ENCODE peak calls at places on chromosomes 3 and 15, in ten cellular contexts. T is stomach, A is ovary, W is sigmoid colon, F is transverse colon, U is GM12878, I is K562, K is A549, D is suprapubic skin, C is esophagus muscularis mucosa. J is an unnamed sample. For H3K4me1, the result is how much of the 10 kb centered on the place peaks cover.

GRCh38 chr3:159586587-159587202 is 401.9 kb upstream of the IL12A start:
- DNase-seq in T (no peak), A (no peak), W (no peak), F (no peak), U (no peak), I (no peak), K (peak), D (no peak), C (no peak), J (no peak)

GRCh38 chr3:195093731-195094130 is 177.2 kb downstream of the XXYLT1 start:
- DNase-seq in T (no peak), A (no peak), W (no peak), F (no peak), U (no peak), I (no peak), K (no peak), D (no peak), C (no peak), J (no peak)

GRCh38 chr3:198107840-198108734 is 148.1 kb downstream of the LMLN start:
- DNase-seq in T (no peak), A (no peak), W (no peak), F (no peak), U (no peak), I (peak), K (no peak), D (no peak), C (no peak), J (no peak)

GRCh38 chr3:117454928-117455327 is 745.3 kb downstream of the TUSC7 start:
- DNase-seq in T (no peak), A (no peak), W (no peak), F (no peak), U (no peak), I (no peak), K (no peak), D (no peak), C (no peak), J (no peak)

GRCh38 chr15:51229907-51230328 is 108.5 kb downstream of the CYP19A1 start:
- DNase-seq in T (no peak), A (no peak), W (no peak), F (no peak), U (no peak), I (peak), K (peak), D (no peak), C (peak), J (no peak)

GRCh38 chr3:40020689-40021088 is 211.3 kb downstream of the MYRIP start:
- DNase-seq in T (no peak), A (no peak), W (no peak), F (no peak), U (no peak), I (no peak), K (no peak), D (no peak), C (no peak), J (no peak)

GRCh38 chr3:99498544-99499234 is 139.7 kb upstream of the COL8A1 start:
- DNase-seq in T (no peak), A (no peak), W (no peak), F (no peak), U (no peak), I (no peak), K (no peak), D (no peak), C (no peak), J (no peak)

GRCh38 chr3:197292083-197293042 is 6.0 kb downstream of the DLG1 start:
- DNase-seq in T (no peak), A (no peak), W (no peak), F (no peak), U (no peak), I (no peak), K (no peak), D (no peak), C (no peak), J (no peak)

GRCh38 chr3:140470211-140470610 is 207.7 kb upstream of the TRIM42 start:
- DNase-seq in T (no peak), A (no peak), W (no peak), F (no peak), U (no peak), I (no peak), K (no peak), D (no peak), C (no peak), J (no peak)

GRCh38 chr3:197186887-197187588 is 111.4 kb downstream of the DLG1 start:
- DNase-seq in T (no peak), A (no peak), W (no peak), F (no peak), U (peak), I (peak), K (peak), D (no peak), C (no peak), J (no peak)

GRCh38 chr3:187777331-187778046 is 32.2 kb upstream of the BCL6 start:
- DNase-seq in T (no peak), A (no peak), W (no peak), F (no peak), U (peak), I (no peak), K (no peak), D (no peak), C (no peak), J (peak)

GRCh38 chr15:60396100-60396499 is 1.7 kb downstream of the ANXA2 start:
- DNase-seq in T (peak), A (no peak), W (no peak), F (no peak), U (no peak), I (no peak), K (no peak), D (no peak), C (no peak), J (peak)

GRCh38 chr3:42755681-42756578 is 17.1 kb downstream of the CCDC13 start:
- DNase-seq in T (peak), A (no peak), W (no peak), F (peak), U (no peak), I (peak), K (peak), D (no peak), C (no peak), J (peak)

GRCh38 chr3:172086071-172086470 is 46.7 kb downstream of the FNDC3B start:
- DNase-seq in T (no peak), A (no peak), W (no peak), F (no peak), U (no peak), I (no peak), K (no peak), D (no peak), C (no peak), J (no peak)

GRCh38 chr15:25054329-25054728 is 99.5 kb downstream of the SNRPN start:
- DNase-seq in T (peak), A (no peak), W (no peak), F (no peak), U (no peak), I (no peak), K (no peak), D (no peak), C (no peak), J (no peak)

GRCh38 chr3:187750041-187750512 is 4.8 kb upstream of the BCL6 start:
- DNase-seq in T (peak), A (peak), W (peak), F (peak), U (no peak), I (no peak), K (peak), D (peak), C (no peak), J (peak)

GRCh38 chr15:81268881-81269601 is 54.9 kb downstream of the STARD5 start:
- DNase-seq in T (no peak), A (no peak), W (no peak), F (no peak), U (no peak), I (no peak), K (no peak), D (no peak), C (peak), J (no peak)

GRCh38 chr3:36894924-36895323 is 49.9 kb downstream of the TRANK1 start:
- DNase-seq in T (no peak), A (no peak), W (no peak), F (no peak), U (peak), I (no peak), K (no peak), D (no peak), C (no peak), J (no peak)

GRCh38 chr3:27533718-27534578 is 49.8 kb upstream of the SLC4A7 start:
- DNase-seq in T (peak), A (peak), W (peak), F (peak), U (peak), I (peak), K (peak), D (peak), C (peak), J (peak)

GRCh38 chr15:63374686-63375520 is 6.7 kb downstream of the CA12 start:
- DNase-seq in T (peak), A (no peak), W (no peak), F (no peak), U (no peak), I (no peak), K (no peak), D (peak), C (no peak), J (peak)

GRCh38 chr15:67144609-67145306 is 79.4 kb downstream of the SMAD3 start:
- DNase-seq in T (no peak), A (no peak), W (peak), F (no peak), U (no peak), I (no peak), K (no peak), D (no peak), C (no peak), J (no peak)

GRCh38 chr15:88465633-88466219 is 1.5 kb downstream of the MRPL46 start:
- DNase-seq in T (no peak), A (no peak), W (no peak), F (no peak), U (no peak), I (peak), K (no peak), D (no peak), C (peak), J (peak)

GRCh38 chr15:80090879-80091503 is 31.5 kb downstream of the ZFAND6 start:
- DNase-seq in T (no peak), A (no peak), W (no peak), F (no peak), U (no peak), I (no peak), K (peak), D (no peak), C (no peak), J (no peak)

GRCh38 chr15:51094606-51095569 is at the start of gene TNFAIP8L3:
- DNase-seq in T (no peak), A (peak), W (no peak), F (peak), U (no peak), I (no peak), K (peak), D (no peak), C (peak), J (no peak)

GRCh38 chr15:40815042-40815678 is 7.9 kb upstream of the DNAJC17 start:
- DNase-seq in T (peak), A (peak), W (no peak), F (no peak), U (no peak), I (no peak), K (no peak), D (no peak), C (no peak), J (no peak)

GRCh38 chr15:62782100-62782791 is 260.3 kb upstream of the TPM1 start:
- DNase-seq in T (peak), A (peak), W (peak), F (peak), U (no peak), I (peak), K (peak), D (no peak), C (no peak), J (no peak)

GRCh38 chr3:129688310-129688895 is 81.9 kb upstream of the PLXND1 start:
- DNase-seq in T (peak), A (peak), W (peak), F (peak), U (no peak), I (no peak), K (no peak), D (peak), C (peak), J (peak)

GRCh38 chr3:13492976-13493866 is 13.1 kb downstream of the HDAC11 start:
- DNase-seq in T (no peak), A (no peak), W (no peak), F (no peak), U (no peak), I (no peak), K (no peak), D (peak), C (no peak), J (no peak)

GRCh38 chr3:48596676-48597407 is 1.7 kb upstream of the COL7A1 start:
- DNase-seq in T (no peak), A (no peak), W (no peak), F (no peak), U (no peak), I (no peak), K (no peak), D (no peak), C (no peak), J (no peak)

GRCh38 chr15:97904196-97904572 is 56.3 kb upstream of the ARRDC4 start:
- DNase-seq in T (peak), A (peak), W (peak), F (peak), U (no peak), I (peak), K (peak), D (peak), C (no peak), J (peak)

DNA sequence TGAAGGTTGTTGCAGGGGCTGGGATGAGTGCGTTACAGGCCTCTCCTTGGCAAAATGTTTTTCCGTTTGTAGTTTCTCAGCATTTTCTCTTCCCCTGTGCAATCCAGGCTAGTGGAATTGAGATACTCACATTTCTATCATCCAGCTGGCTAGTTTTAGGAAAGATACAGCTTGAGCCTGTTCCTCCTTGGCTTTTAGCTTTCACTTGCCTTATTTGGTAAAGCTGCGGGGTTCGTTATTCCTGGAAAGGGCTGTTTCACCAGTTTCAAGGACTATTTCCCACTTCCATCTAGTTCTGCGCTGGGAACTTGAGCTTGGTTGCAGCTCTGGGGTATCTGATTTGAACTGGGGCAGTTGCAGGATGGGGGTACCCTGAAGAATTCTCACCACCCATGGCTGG is 90.3 kb downstream of the ITPR1 start:
- DNase-seq in T (no peak), A (peak), W (peak), F (no peak), U (no peak), I (no peak), K (no peak), D (no peak), C (no peak), J (peak)
- H3K4me1 ChIP-seq in T (half or more), A (under half), W (under half), F (under half), U (under half), I (under half), K (under half), D (under half), C (half or more), J (under half)

GRCh38 chr15:65423977-65424679 is 1.4 kb upstream of the IGDCC4 start:
- DNase-seq in T (no peak), A (no peak), W (peak), F (no peak), U (no peak), I (peak), K (no peak), D (no peak), C (no peak), J (no peak)
- TF ChIP-seq EP300 in T (no peak), A (no peak), W (no peak), F (no peak), U (no peak), I (no peak), K (no peak), D (no peak), C (no peak), J (no peak)

GRCh38 chr3:101878589-101878988 is 29.3 kb downstream of the NFKBIZ start:
- DNase-seq in T (no peak), A (no peak), W (no peak), F (no peak), U (no peak), I (no peak), K (no peak), D (no peak), C (no peak), J (no peak)
- TF ChIP-seq POLR2A in T (no peak), A (no peak), W (no peak), F (no peak), U (no peak), I (no peak), K (no peak), D (no peak), C (no peak), J (no peak)

DNA sequence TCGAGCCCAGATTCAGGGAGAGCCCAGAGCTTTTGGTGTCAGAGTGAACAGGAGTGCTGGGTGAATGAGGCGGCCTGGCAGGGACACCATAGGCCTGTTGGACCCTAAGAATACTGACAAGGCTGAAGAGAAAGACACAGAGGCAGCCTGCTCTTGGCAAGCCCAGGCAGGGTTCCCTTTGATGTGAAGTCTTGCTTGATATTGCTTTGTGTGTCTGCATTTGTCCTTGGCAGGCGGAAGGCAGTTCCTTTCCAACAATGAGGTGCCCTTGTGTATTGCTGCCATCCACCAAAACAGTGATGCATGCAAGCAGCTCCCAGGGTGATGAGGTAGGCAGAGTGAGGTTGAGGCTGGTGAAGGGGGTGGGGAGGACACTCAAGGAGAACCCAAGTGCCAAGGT is 152.7 kb upstream of the TSC22D2 start:
- DNase-seq in T (peak), A (no peak), W (peak), F (no peak), U (no peak), I (no peak), K (no peak), D (peak), C (no peak), J (no peak)
- H3K4me1 ChIP-seq in T (half or more), A (under half), W (under half), F (under half), U (under half), I (under half), K (under half), D (under half), C (under half), J (under half)

GRCh38 chr3:193140381-193140780 is 100.6 kb upstream of the PLAAT1 start:
- DNase-seq in T (no peak), A (no peak), W (no peak), F (no peak), U (no peak), I (no peak), K (no peak), D (no peak), C (no peak), J (no peak)
- TF ChIP-seq EP300 in T (no peak), A (no peak), W (no peak), F (no peak), U (no peak), I (no peak), K (no peak), D (no peak), C (no peak), J (no peak)

DNA sequence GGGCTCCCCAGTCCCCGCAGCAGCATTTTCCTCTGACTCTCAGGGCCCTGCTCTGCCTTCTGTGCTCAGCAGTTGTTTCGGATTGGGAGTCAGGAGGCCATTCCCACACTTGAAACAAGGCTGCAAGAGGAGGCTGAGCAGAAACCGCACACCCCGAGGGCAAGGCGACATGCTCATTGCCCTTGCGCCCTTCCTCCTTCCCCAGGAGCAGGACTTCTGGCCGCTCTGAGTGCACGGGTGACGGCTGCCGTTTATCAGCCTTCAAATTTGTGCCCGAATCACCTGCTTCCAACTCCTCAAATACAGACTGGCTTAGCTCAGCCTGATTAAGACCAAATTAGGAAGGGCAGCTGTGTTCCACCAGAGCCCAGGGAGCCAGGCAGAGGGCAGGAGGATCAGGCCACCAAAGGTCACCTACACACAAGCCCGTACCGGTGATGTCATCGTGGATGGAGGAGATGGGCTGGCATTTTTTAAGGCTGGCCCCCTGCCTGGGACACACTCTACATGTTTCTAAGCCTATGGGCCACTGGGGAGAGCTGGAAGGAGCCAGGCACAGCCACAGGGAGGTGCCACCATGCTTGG is 38.1 kb downstream of the TM2D3 start:
- DNase-seq in T (no peak), A (no peak), W (no peak), F (no peak), U (no peak), I (no peak), K (no peak), D (no peak), C (no peak), J (no peak)
- TF ChIP-seq POLR2A in T (no peak), A (no peak), W (no peak), F (no peak), U (no peak), I (no peak), K (no peak), D (no peak), C (no peak), J (no peak)

GRCh38 chr3:4520013-4520881 is 27.1 kb downstream of the ITPR1 start:
- DNase-seq in T (no peak), A (no peak), W (no peak), F (no peak), U (no peak), I (peak), K (no peak), D (no peak), C (no peak), J (no peak)

GRCh38 chr3:4515896-4516295 is 22.7 kb downstream of the ITPR1 start:
- DNase-seq in T (no peak), A (no peak), W (no peak), F (no peak), U (no peak), I (no peak), K (no peak), D (no peak), C (no peak), J (no peak)

GRCh38 chr3:4514321-4514720 is 21.2 kb downstream of the ITPR1 start:
- DNase-seq in T (no peak), A (no peak), W (no peak), F (no peak), U (no peak), I (peak), K (no peak), D (no peak), C (no peak), J (no peak)

GRCh38 chr3:4517643-4518042 is 24.5 kb downstream of the ITPR1 start:
- DNase-seq in T (no peak), A (no peak), W (no peak), F (no peak), U (no peak), I (no peak), K (no peak), D (no peak), C (no peak), J (no peak)

DNA sequence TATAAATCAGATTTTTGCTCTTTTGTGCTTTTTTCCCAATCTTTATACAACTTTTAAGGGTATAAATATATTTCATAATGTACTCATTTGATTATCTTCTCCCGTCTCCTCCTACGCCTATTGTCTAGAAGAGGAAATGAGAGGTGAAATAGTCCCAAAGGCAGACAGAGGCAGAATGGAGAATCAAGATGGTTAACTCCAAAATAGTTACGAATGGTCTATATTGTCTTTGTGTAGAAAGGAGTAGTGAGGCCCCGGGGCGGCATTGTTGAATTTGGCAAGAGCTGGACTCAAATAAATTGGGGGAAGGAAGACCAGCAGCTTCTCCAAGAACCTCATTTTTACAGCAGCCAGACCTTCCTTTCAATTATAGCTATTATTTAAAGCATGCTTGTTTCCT is 23.9 kb downstream of the ITPR1 start:
- DNase-seq in T (no peak), A (no peak), W (no peak), F (no peak), U (no peak), I (no peak), K (no peak), D (no peak), C (no peak), J (no peak)
- H3K4me1 ChIP-seq in T (half or more), A (under half), W (under half), F (under half), U (under half), I (under half), K (under half), D (under half), C (under half), J (under half)

GRCh38 chr3:15634671-15635661 is 33.4 kb downstream of the BTD start:
- DNase-seq in T (no peak), A (no peak), W (peak), F (peak), U (no peak), I (no peak), K (no peak), D (no peak), C (no peak), J (no peak)

GRCh38 chr3:15636028-15636709 is 34.6 kb downstream of the BTD start:
- DNase-seq in T (no peak), A (no peak), W (no peak), F (no peak), U (no peak), I (no peak), K (peak), D (no peak), C (no peak), J (no peak)

GRCh38 chr3:15638193-15638890 is 36.8 kb downstream of the BTD start:
- DNase-seq in T (no peak), A (no peak), W (peak), F (peak), U (no peak), I (no peak), K (no peak), D (no peak), C (no peak), J (no peak)

GRCh38 chr3:15638891-15639262 is 37.3 kb downstream of the BTD start:
- DNase-seq in T (no peak), A (no peak), W (no peak), F (no peak), U (peak), I (no peak), K (no peak), D (no peak), C (no peak), J (no peak)

GRCh38 chr3:15637131-15637951 is 35.8 kb downstream of the BTD start:
- DNase-seq in T (no peak), A (no peak), W (no peak), F (no peak), U (peak), I (no peak), K (no peak), D (no peak), C (no peak), J (no peak)
- TF ChIP-seq EP300 in T (no peak), A (no peak), W (no peak), F (no peak), U (no peak), I (no peak), K (no peak), D (no peak), C (no peak), J (no peak)

J was measured in upper lobe of left lung.